ENCODE peak calls at places on chromosomes 12 and 14, in seven cellular contexts. T is pancreas; Y is esophagus muscularis mucosa; V is HAP-1; O is mucosa of descending colon; Z is cardiac muscle cell; F is effector memory CD4-positive, alpha-beta T cell. K is an unnamed sample.
A peak's percentile ranks its signal among the peaks of the same experiment; 100 is the strongest.

GRCh38 chr12:108611884-108612415 is 14.1 kb upstream of the TMEM119 start:
- DNase-seq in T (no peak), Y (no peak), V (peak; percentile 71), O (no peak), Z (no peak), F (peak; percentile 36), K (no peak)

GRCh38 chr12:55708695-55709233 is 1.1 kb upstream of the ITGA7 start:
- DNase-seq in T (no peak), Y (no peak), V (no peak), O (no peak), Z (peak; percentile 59), F (no peak), K (peak; percentile 78)

GRCh38 chr12:116404913-116405611 is 127.6 kb upstream of the MED13L start:
- DNase-seq in T (no peak), Y (no peak), V (no peak), O (no peak), Z (no peak), F (no peak), K (no peak)

GRCh38 chr14:32933943-32934890 is 4.5 kb upstream of the NPAS3 start:
- DNase-seq in T (peak; percentile 15), Y (no peak), V (peak; percentile 50), O (no peak), Z (peak; percentile 70), F (no peak), K (peak; percentile 54)

GRCh38 chr14:93832665-93833064 is 44.4 kb upstream of the PRIMA1 start:
- DNase-seq in T (peak; percentile 52), Y (no peak), V (no peak), O (no peak), Z (no peak), F (no peak), K (peak; percentile 30)

GRCh38 chr14:22391908-22392307 is 197.1 kb downstream of the DAD1 start:
- DNase-seq in T (peak; percentile 55), Y (no peak), V (peak; percentile 66), O (no peak), Z (peak; percentile 68), F (no peak), K (peak; percentile 62)

GRCh38 chr12:89067436-89067835 is 284.9 kb downstream of the DUSP6 start:
- DNase-seq in T (no peak), Y (peak; percentile 29), V (no peak), O (no peak), Z (no peak), F (no peak), K (no peak)

GRCh38 chr14:69685716-69686115 is 74.3 kb downstream of the SUSD6 start:
- DNase-seq in T (peak; percentile 61), Y (no peak), V (no peak), O (peak; percentile 74), Z (peak; percentile 56), F (no peak), K (peak; percentile 80)

GRCh38 chr14:58151701-58152568 is at the start of gene ARMH4:
- DNase-seq in T (peak; percentile 90), Y (peak; percentile 94), V (peak; percentile 93), O (peak; percentile 86), Z (peak; percentile 98), F (peak; percentile 32), K (peak; percentile 89)

GRCh38 chr12:25326326-25326725 is 75.6 kb upstream of the KRAS start:
- DNase-seq in T (no peak), Y (no peak), V (no peak), O (no peak), Z (no peak), F (no peak), K (no peak)

GRCh38 chr12:71725011-71725410 is 29.7 kb upstream of the RAB21 start:
- DNase-seq in T (no peak), Y (no peak), V (no peak), O (no peak), Z (no peak), F (no peak), K (no peak)

GRCh38 chr12:98533723-98534251 is 18.4 kb downstream of the TMPO start:
- DNase-seq in T (no peak), Y (no peak), V (no peak), O (no peak), Z (peak; percentile 17), F (no peak), K (no peak)

GRCh38 chr12:62736596-62736995 is 198.4 kb downstream of the PPM1H start:
- DNase-seq in T (no peak), Y (no peak), V (no peak), O (no peak), Z (no peak), F (no peak), K (no peak)

GRCh38 chr14:94940263-94940993 is 170.5 kb upstream of the GSC start:
- DNase-seq in T (no peak), Y (no peak), V (no peak), O (no peak), Z (no peak), F (no peak), K (no peak)

GRCh38 chr12:42756841-42757661 is 167.5 kb upstream of the PRICKLE1 start:
- DNase-seq in T (peak; percentile 42), Y (peak; percentile 88), V (peak; percentile 33), O (no peak), Z (peak; percentile 19), F (no peak), K (no peak)

GRCh38 chr14:104144911-104145825 is 6.8 kb downstream of the KIF26A start:
- DNase-seq in T (no peak), Y (no peak), V (peak; percentile 7), O (peak; percentile 42), Z (no peak), F (no peak), K (peak; percentile 62)

GRCh38 chr14:104085889-104086201 is 345 bp downstream of the ASPG start:
- DNase-seq in T (no peak), Y (no peak), V (no peak), O (no peak), Z (no peak), F (no peak), K (no peak)

DNA sequence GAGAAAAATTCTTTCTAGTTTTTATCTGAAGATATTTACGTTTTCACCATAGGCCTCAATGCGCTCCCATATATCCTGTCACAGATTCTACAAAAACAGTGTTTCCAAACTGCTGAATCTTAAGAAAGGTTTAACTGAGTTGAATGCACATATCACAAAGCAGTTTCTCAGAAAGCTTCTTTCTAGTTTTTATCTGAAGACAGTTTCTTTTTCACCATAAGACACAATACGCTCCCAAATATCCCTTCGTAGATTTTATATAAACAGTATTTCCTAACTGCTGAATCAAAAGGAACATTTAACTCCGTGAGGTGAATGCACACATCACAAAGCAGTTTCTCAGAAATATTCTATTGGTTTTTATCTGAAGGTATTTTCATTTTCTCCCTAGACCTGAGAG is 385.5 kb downstream of the ALG10 start:
- DNase-seq in T (no peak), Y (no peak), V (no peak), O (no peak), Z (no peak), F (no peak), K (no peak)
- H3K9me3 ChIP-seq in T (no peaks in the 10 kb centered on the region), Y (peaks cover 72% of the 10 kb centered on the region), V (peaks cover 6% of the 10 kb centered on the region), O (peaks cover 100% of the 10 kb centered on the region), Z (no peaks in the 10 kb centered on the region), F (peaks cover 28% of the 10 kb centered on the region), K (no peaks in the 10 kb centered on the region)

DNA sequence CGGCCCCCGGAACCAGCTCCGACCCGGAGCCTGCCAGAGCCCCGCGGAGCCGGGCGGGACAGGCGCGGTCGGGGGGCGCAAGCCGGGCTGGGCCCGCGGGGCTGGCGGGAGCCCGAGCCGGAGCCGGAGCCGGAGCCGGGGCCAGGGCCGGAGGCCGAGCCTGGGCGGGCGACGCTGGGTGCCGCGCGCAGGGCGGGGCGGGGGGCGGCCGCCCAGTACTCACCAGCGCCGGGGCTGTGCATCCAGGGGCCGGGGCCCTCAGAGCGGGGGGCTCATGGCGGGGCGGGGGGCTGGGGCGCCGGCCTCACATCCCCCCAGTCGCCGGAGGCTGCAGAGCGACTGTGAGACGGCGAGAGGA is 180 bp downstream of the HDAC7 start:
- DNase-seq in T (no peak), Y (no peak), V (no peak), O (no peak), Z (no peak), F (no peak), K (no peak)
- H3K4me1 ChIP-seq in T (peaks cover 9% of the 10 kb centered on the region), Y (peaks cover 81% of the 10 kb centered on the region), V (peaks cover 12% of the 10 kb centered on the region), O (peaks cover 24% of the 10 kb centered on the region), Z (peaks cover 51% of the 10 kb centered on the region), F (peaks cover 68% of the 10 kb centered on the region), K (peaks cover 45% of the 10 kb centered on the region)

GRCh38 chr12:50056629-50056976 is 793 bp upstream of the ASIC1 start:
- DNase-seq in T (no peak), Y (no peak), V (no peak), O (peak; percentile 5), Z (no peak), F (no peak), K (no peak)

GRCh38 chr12:50059440-50060119 is 2.2 kb downstream of the ASIC1 start:
- DNase-seq in T (no peak), Y (no peak), V (no peak), O (peak; percentile 11), Z (no peak), F (no peak), K (peak; percentile 26)

GRCh38 chr12:50058743-50059312 is 1.4 kb downstream of the ASIC1 start:
- DNase-seq in T (no peak), Y (no peak), V (no peak), O (peak; percentile 45), Z (no peak), F (no peak), K (no peak)

GRCh38 chr12:50057000-50057841 is at the start of gene ASIC1:
- DNase-seq in T (peak; percentile 66), Y (no peak), V (peak; percentile 87), O (peak; percentile 68), Z (peak; percentile 83), F (no peak), K (peak; percentile 93)

DNA sequence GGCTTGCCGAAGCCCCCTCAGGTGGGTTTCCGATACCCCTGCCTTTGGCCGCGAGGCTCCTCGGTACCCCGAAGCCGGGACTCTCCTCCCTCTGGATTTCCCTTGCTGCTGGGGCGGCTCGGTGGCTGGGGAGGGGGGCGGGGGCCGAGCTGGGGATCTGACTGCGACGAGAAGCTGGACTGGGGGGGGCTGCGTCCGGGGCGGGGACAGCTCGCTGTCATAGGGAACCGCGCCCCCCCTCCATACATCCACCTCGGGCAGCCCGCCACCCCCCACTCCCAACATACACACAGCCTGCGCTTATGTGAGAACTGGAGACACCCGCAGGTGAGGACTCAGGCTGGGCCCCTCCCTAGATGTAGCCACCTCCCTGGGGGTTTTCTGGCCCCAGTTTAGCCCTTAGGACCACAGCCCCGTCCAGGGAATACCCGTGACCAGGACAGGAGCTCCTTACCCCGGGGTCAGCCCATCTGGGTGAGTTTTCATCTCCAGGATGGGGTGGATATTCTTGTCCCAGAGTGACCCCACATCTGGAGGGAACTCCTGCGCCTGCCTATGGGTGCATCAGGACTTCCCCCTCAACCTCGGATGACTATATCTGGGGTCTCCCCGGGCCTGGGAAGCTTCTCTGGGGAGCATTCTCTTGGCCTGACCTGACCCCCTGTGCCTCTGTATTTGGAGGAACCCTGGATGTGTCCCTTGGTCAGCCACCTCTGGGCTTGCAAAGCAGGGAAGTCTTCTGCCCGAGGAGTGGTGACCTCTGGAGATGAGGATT is 687 bp downstream of the ASIC1 start:
- DNase-seq in T (no peak), Y (no peak), V (peak; percentile 35), O (peak; percentile 50), Z (no peak), F (no peak), K (no peak)
- H3K4me3 ChIP-seq in T (peak overlapping the region; percentile 57), Y (peak overlapping the region; percentile 84), V (peak overlapping the region; percentile 54), O (no peak overlapping the region), Z (peak overlapping the region; percentile 87), F (peak overlapping the region; percentile 48), K (peak overlapping the region; percentile 58)

DNA sequence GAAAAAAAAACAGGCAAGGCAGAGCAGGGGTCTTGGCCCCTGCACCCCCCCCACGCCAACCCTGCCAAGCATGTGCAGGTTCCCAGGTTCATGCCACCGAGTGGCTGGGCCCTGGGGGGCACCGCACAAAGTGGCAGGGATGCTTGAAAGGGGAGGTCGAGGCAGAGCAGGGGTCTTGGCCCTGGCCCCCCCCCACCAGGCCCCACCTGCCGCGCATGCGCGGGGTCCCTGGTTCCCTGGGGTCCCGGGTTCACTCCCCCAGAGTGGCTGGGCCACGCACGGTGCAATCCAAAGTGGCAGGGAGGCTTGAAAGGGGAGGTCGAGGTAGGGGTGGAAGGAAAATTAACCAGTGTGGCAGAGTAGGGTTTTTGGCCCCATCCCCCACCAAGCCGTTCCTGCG is 312.2 kb downstream of the ALG10 start:
- DNase-seq in T (no peak), Y (no peak), V (no peak), O (no peak), Z (no peak), F (no peak), K (no peak)
- H3K9me3 ChIP-seq in T (no peaks in the 10 kb centered on the region), Y (no peaks in the 10 kb centered on the region), V (no peaks in the 10 kb centered on the region), O (peaks cover 98% of the 10 kb centered on the region), Z (no peaks in the 10 kb centered on the region), F (no peaks in the 10 kb centered on the region), K (no peaks in the 10 kb centered on the region)